ENCODE peak calls at places on chromosomes 6 and 20, in four cellular contexts. Q, K, F and O are unnamed samples.
A peak's percentile ranks its signal among the peaks of the same experiment; 100 is the strongest.

GRCh38 chr6:142929751-142930358 is 15.1 kb downstream of the HIVEP2 start:
- DNase-seq in K (no peak), F (no peak), Q (no peak), O (no peak)

GRCh38 chr20:10955166-10955565 is 281.4 kb upstream of the JAG1 start:
- DNase-seq in F (no peak), Q (no peak), K (no peak), O (no peak)

GRCh38 chr6:147382945-147383554 is 125.4 kb upstream of the SAMD5 start:
- DNase-seq in K (no peak), F (no peak), Q (no peak), O (no peak)

GRCh38 chr6:98037571-98037970 is 754.6 kb upstream of the MMS22L start:
- DNase-seq in Q (no peak), F (no peak), K (no peak), O (no peak)

GRCh38 chr6:3139090-3139903 is 18.0 kb downstream of the TUBB2A start:
- DNase-seq in K (no peak), F (peak; percentile 39), Q (peak; percentile 77), O (peak; percentile 49)

GRCh38 chr6:119562168-119562567 is 212.6 kb upstream of the MAN1A1 start:
- DNase-seq in Q (no peak), K (no peak), F (no peak), O (no peak)

GRCh38 chr6:29028821-29029220 is 16.2 kb downstream of the OR2W1 start:
- DNase-seq in F (no peak), K (no peak), Q (no peak), O (no peak)

GRCh38 chr6:142318714-142319113 is 16.9 kb downstream of the ADGRG6 start:
- DNase-seq in K (no peak), F (no peak), Q (no peak), O (no peak)

GRCh38 chr6:13681305-13682061 is 30.2 kb downstream of the RANBP9 start:
- DNase-seq in F (no peak), Q (no peak), K (no peak), O (no peak)

GRCh38 chr6:53603381-53604121 is 58.6 kb upstream of the GCLC start:
- DNase-seq in K (no peak), Q (no peak), F (peak; percentile 21), O (no peak)

GRCh38 chr6:165676435-165677068 is 13.5 kb upstream of the PDE10A start:
- DNase-seq in F (peak; percentile 41), Q (peak; percentile 66), K (no peak), O (no peak)

GRCh38 chr20:36339646-36340592 is 33.8 kb downstream of the DLGAP4 start:
- DNase-seq in Q (no peak), K (no peak), F (no peak), O (no peak)

GRCh38 chr6:165732696-165733486 is 69.8 kb upstream of the PDE10A start:
- DNase-seq in K (no peak), Q (no peak), F (no peak), O (peak; percentile 72)

GRCh38 chr6:119237177-119237715 is 112.3 kb downstream of the MAN1A1 start:
- DNase-seq in K (no peak), F (no peak), Q (no peak), O (no peak)

GRCh38 chr6:149451361-149452061 is 33.3 kb downstream of the ZC3H12D start:
- DNase-seq in F (no peak), Q (peak; percentile 48), K (peak; percentile 52), O (no peak)

GRCh38 chr20:42775037-42775436 is 414.7 kb downstream of the PTPRT start:
- DNase-seq in K (no peak), Q (no peak), F (no peak), O (no peak)

GRCh38 chr6:31474871-31475286 is 23.1 kb upstream of the MICB start:
- DNase-seq in K (no peak), Q (no peak), F (no peak), O (no peak)
- TF ChIP-seq CTCF in K (no peak), Q (no peak), F (no peak), O (no peak)

DNA sequence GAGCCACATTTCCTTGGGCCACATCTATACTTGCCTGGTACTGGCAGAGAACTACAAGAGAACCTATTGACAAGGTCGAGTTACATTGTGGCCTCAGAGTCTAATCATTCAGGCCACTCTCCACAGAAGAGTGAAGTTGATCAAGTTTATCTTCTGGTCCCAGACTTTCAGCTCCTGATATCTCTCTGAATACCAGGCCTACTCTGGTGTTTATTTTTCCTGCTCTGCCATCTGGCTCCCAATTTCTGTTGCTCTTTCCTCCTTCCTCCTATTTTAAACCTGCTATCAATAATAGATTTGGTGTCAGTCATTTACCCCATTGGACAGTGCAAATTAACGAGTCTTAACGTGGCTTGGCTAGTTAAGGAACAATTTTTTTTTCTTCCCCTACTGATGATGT is 46.6 kb downstream of the SCGN start:
- DNase-seq in K (no peak), F (no peak), Q (no peak), O (no peak)
- TF ChIP-seq POLR2A in K (no peak), F (no peak), Q (no peak), O (no peak)

DNA sequence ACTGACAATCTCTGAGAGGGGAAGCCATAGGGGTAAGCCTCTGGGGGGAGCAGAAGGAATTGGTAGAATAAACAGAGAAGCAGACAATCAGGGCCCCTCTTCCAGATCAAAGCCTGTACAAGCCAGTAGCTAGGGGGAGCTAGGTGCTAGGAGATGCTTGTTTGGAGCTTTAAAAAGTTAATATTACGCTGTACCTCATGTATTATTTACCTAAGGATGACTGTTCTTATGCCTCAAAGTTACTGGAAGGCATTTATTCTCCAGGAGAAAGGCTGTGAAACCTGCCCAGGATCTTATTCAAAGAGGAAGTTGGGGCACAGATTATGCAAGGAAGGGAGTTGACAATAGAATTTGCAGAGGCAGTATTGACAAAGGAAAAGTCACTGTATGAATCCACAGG is 111.8 kb upstream of the SLC35F1 start:
- DNase-seq in F (no peak), Q (no peak), K (no peak), O (no peak)
- TF ChIP-seq CTCF in F (no peak), Q (no peak), K (no peak), O (no peak)

GRCh38 chr6:4187480-4187879 is 52.1 kb upstream of the ECI2 start:
- DNase-seq in Q (no peak), F (no peak), K (no peak), O (no peak)

GRCh38 chr6:4188801-4189200 is 53.4 kb upstream of the ECI2 start:
- DNase-seq in F (no peak), Q (no peak), K (no peak), O (no peak)

GRCh38 chr6:4186391-4186790 is 51.0 kb upstream of the ECI2 start:
- DNase-seq in F (no peak), Q (no peak), K (no peak), O (no peak)

GRCh38 chr6:4185419-4185818 is 50.0 kb upstream of the ECI2 start:
- DNase-seq in Q (no peak), F (no peak), K (no peak), O (no peak)

GRCh38 chr6:4185846-4186245 is 50.5 kb upstream of the ECI2 start:
- DNase-seq in Q (no peak), K (no peak), F (no peak), O (no peak)
- TF ChIP-seq POLR2A in Q (no peak), K (no peak), F (no peak), O (no peak)

DNA sequence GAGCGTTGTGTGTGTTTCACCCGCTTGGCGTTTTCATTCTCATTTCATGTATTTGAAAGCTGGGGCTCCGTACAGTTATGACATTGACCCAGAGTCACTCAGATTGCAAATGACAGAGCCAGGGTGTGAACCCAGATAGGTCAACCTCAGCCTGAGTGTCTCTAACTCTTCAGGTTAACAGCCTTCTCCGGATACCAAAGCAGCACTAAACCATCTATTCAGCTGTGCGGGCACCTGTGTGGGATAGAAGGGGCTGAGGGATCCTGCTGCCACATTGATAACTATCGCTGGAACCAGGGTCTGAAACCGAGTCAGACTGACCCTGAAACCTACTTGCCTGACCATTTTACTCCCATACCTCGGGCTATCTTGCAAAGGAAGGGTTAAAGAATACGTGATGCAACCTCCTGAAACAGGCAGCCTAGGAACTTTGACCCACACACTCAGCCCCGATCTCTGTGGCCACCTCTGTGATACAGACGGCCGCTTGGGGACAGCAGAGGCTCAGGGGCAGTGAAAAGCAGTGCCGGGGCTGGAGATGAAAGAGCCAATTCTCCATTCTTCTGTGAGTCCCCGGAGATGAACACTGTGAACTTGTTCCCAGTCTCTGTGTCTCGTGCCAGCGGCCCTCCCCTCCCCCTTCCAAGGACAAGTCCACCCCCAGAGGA is 233.5 kb upstream of the QKI start:
- DNase-seq in K (peak; percentile 40), F (peak; percentile 26), Q (peak; percentile 87), O (peak; percentile 90)
- TF ChIP-seq CTCF in K (no peak), F (peak; percentile 35), Q (peak; percentile 88), O (peak; percentile 57)

GRCh38 chr20:57391439-57392129 is 388 bp downstream of the RBM38 start:
- DNase-seq in K (peak; percentile 70), Q (peak; percentile 42), F (no peak), O (no peak)
- TF ChIP-seq POLR2A in K (no peak), Q (no peak), F (no peak), O (no peak)